ENCODE peak calls at places on chromosomes 11 and 22, in nine cellular contexts. D, H, A, V, F, M, P, X and Z are unnamed samples.

GRCh38 chr11:77410076-77410827 is 63.6 kb downstream of the PAK1 start:
- DNase-seq in X (no peak), H (no peak), D (no peak), V (no peak), F (no peak), A (no peak), M (no peak), P (no peak), Z (no peak)

GRCh38 chr11:39209966-39210365 is 2249.5 kb downstream of the LRRC4C start:
- DNase-seq in V (no peak), A (no peak), X (no peak), F (no peak), H (no peak), D (no peak), P (no peak), M (no peak), Z (no peak)

GRCh38 chr11:126403658-126404057 is 48.2 kb downstream of the ST3GAL4 start:
- DNase-seq in X (no peak), M (no peak), A (no peak), H (no peak), F (no peak), D (no peak), V (no peak), P (no peak), Z (no peak)

GRCh38 chr11:70901951-70902521 is 350.3 kb downstream of the SHANK2 start:
- DNase-seq in H (no peak), F (peak; percentile 13), D (peak; percentile 19), V (no peak), P (no peak), X (no peak), M (peak; percentile 77), A (no peak), Z (no peak)

GRCh38 chr22:19177164-19178064 is 1.1 kb downstream of the SLC25A1 start:
- DNase-seq in V (no peak), X (no peak), F (peak; percentile 36), D (no peak), A (no peak), M (peak; percentile 65), P (no peak), H (peak; percentile 25), Z (peak; percentile 18)

GRCh38 chr11:8717876-8718753 is 35.5 kb downstream of the RPL27A start:
- DNase-seq in X (no peak), F (peak; percentile 83), H (no peak), D (no peak), M (peak; percentile 92), P (peak; percentile 85), V (no peak), A (peak; percentile 70), Z (peak; percentile 91)

GRCh38 chr11:67468056-67468455 is 995 bp downstream of the TMEM134 start:
- DNase-seq in H (peak; percentile 87), P (peak; percentile 94), X (no peak), F (peak; percentile 36), D (no peak), V (no peak), A (peak; percentile 96), M (no peak), Z (peak; percentile 14)

GRCh38 chr11:47143322-47143721 is 33.4 kb downstream of the ARFGAP2 start:
- DNase-seq in P (peak; percentile 47), X (no peak), F (peak; percentile 91), H (no peak), V (no peak), M (peak; percentile 81), D (peak; percentile 43), A (no peak), Z (peak; percentile 86)

GRCh38 chr11:61577383-61578118 is 3.3 kb downstream of the SYT7 start:
- DNase-seq in A (peak; percentile 32), H (no peak), P (no peak), V (no peak), M (no peak), X (no peak), F (peak; percentile 48), D (no peak), Z (no peak)

GRCh38 chr22:20509344-20510047 is 2.1 kb downstream of the MED15 start:
- DNase-seq in F (peak; percentile 96), H (peak; percentile 81), V (no peak), P (peak; percentile 83), X (no peak), A (peak; percentile 67), M (peak; percentile 89), D (peak; percentile 79), Z (peak; percentile 96)

DNA sequence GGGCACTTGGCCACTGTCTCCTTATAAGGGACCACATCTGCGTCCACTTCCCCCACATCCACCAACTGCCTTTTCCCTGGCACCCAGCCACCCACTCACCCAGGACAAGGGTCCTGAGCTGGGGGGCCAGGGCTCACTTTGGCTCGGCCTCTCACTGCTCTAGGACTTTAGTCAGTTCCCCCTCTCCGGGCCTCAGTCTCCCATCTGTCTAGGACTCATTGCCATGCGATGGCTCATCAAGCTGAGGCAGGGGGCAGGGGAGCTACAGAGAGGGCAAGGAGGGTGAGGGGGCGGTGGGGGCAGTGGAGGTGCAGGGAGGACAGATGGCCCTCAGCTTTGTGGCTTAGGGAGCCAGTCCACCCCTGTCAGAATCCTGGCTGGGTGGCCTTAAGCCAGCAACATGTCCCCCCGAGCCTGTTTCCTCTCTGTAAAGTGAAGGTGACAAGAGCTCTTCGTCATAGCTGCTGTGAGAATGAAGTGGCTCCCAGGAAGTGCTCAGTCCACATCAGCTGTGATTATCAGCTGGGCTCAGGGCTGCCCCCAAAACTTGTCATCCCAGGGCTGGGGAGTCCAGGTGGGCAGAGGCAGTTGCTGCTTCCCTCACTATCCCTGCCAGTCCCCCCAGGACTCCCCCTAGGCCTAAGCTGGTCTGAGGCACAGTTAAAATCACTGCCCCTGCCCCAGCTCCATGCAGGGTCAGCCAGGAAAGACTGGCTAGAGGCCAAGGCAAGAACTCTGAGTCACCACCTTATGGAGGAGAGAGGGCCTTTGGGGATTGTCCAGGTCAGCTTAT is 14.9 kb downstream of the RAC2 start:
- DNase-seq in F (peak; percentile 85), X (peak; percentile 43), A (no peak), M (no peak), H (no peak), V (no peak), P (peak; percentile 26), D (no peak), Z (peak; percentile 74)
- H3K36me3 ChIP-seq in F (no peaks in the 10 kb centered on the region), X (no peaks in the 10 kb centered on the region), A (no peaks in the 10 kb centered on the region), M (no peaks in the 10 kb centered on the region), H (no peaks in the 10 kb centered on the region), V (peaks cover 10% of the 10 kb centered on the region), P (no peaks in the 10 kb centered on the region), D (no peaks in the 10 kb centered on the region), Z (no peaks in the 10 kb centered on the region)

DNA sequence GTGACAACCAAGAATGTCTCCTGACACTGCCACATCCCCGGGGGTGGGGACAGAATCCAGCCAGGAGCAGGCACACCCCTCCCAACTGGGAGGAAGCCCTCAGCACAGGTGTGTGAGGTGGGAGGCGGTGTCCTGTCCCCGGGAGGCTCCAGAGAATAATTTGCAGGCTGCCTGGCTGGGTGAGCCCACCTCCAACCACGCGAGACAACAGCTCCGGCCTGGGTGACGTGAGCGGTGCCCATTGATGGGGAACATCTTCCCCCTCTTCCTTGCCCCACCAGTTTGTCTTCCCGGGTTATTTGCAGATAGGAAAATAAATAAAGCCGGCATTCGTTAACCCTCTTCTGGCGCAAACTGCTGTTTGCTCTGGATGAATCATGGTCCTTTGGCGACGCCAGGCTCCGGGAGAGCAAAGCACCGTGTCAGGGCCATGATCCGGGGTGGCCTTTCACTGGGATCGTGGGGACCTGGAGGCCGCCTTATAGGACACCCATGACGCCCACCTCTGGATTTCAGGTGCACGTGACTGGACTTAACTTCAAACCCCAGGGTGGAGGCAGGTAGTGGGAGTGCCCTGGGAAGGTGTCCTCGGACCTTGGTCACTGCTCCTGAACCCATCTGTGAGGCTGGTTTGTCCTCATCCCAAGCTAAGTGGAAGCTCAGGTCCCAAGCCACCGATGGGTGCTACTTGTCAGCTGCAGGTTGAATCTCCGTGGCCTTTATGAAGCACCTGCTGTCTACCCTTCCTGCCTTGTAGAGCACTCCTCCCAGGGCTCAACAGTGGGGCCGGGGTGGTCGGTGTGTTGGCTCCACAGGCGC is 13.9 kb downstream of the CCND1 start:
- DNase-seq in M (peak; percentile 57), F (peak; percentile 70), V (no peak), X (no peak), A (no peak), D (no peak), P (peak; percentile 18), H (peak; percentile 50), Z (no peak)
- H3K36me3 ChIP-seq in M (peaks cover 46% of the 10 kb centered on the region), F (peaks cover 43% of the 10 kb centered on the region), V (peaks cover 46% of the 10 kb centered on the region), X (peaks cover 27% of the 10 kb centered on the region), A (peaks cover 9% of the 10 kb centered on the region), D (no peaks in the 10 kb centered on the region), P (no peaks in the 10 kb centered on the region), H (no peaks in the 10 kb centered on the region), Z (peaks cover 43% of the 10 kb centered on the region)

GRCh38 chr22:50216684-50217520 is 16.1 kb downstream of the SELENOO start:
- DNase-seq in X (no peak), F (no peak), H (no peak), D (no peak), P (no peak), A (no peak), V (no peak), M (peak; percentile 65), Z (no peak)
- H3K36me3 ChIP-seq in X (peaks cover 26% of the 10 kb centered on the region), F (peaks cover 10% of the 10 kb centered on the region), H (peaks cover 6% of the 10 kb centered on the region), D (peaks cover 48% of the 10 kb centered on the region), P (peaks cover 14% of the 10 kb centered on the region), A (peaks cover 73% of the 10 kb centered on the region), V (peaks cover 84% of the 10 kb centered on the region), M (peaks cover 92% of the 10 kb centered on the region), Z (peaks cover 79% of the 10 kb centered on the region)

DNA sequence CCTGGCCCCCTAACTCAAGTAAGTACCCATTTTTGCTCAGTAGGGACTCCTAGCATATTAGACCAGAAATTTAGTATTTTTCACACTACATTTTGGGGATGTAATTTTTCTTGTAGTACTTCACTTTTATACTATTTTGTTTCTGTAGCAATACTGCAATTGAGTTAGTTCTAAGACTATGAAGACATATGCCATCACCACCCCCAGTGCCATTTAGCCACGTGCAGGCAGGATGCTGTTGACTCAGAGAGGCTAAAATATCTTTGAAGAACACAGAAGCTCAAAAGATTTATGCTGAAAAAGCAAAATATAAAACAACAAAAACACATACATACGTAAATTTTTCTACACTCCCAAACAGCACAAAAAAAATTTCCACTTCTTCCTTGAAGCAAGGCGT is 29.1 kb upstream of the DLAT start:
- DNase-seq in M (no peak), F (peak; percentile 25), A (no peak), P (no peak), V (no peak), D (no peak), X (no peak), H (no peak), Z (no peak)
- H3K36me3 ChIP-seq in M (peaks cover 100% of the 10 kb centered on the region), F (peaks cover 32% of the 10 kb centered on the region), A (peaks cover 44% of the 10 kb centered on the region), P (peaks cover 17% of the 10 kb centered on the region), V (peaks cover 15% of the 10 kb centered on the region), D (peaks cover 13% of the 10 kb centered on the region), X (peaks cover 6% of the 10 kb centered on the region), H (no peaks in the 10 kb centered on the region), Z (peaks cover 68% of the 10 kb centered on the region)